ENCODE peak calls at places on chromosomes 4 and X, in six cellular contexts. M is uterus, S is breast epithelium, O is IMR-90, Q is body of pancreas, N is stomach. U is an unnamed sample.
A peak's percentile ranks its signal among the peaks of the same experiment; 100 is the strongest.

GRCh38 chr4:108889696-108890475 is 127.0 kb upstream of the ETNPPL start:
- DNase-seq in M (no peak), S (no peak), Q (no peak), N (no peak), O (no peak), U (no peak)

GRCh38 chr4:164252286-164252685 is 501.6 kb upstream of the SMIM31 start:
- DNase-seq in N (no peak), S (no peak), M (no peak), Q (no peak), O (no peak), U (no peak)

GRCh38 chrX:70508296-70508911 is 63.8 kb downstream of the DLG3 start:
- DNase-seq in Q (no peak), S (no peak), M (no peak), N (no peak), O (peak; percentile 8), U (no peak)

GRCh38 chr4:124737619-124738018 is 25.1 kb upstream of the ANKRD50 start:
- DNase-seq in Q (no peak), N (no peak), O (no peak), M (no peak), S (no peak), U (no peak)

GRCh38 chrX:151984328-151984727 is 9.9 kb upstream of the GABRE start:
- DNase-seq in Q (no peak), N (no peak), O (peak; percentile 46), M (no peak), S (no peak), U (peak; percentile 9)

GRCh38 chr4:119526786-119527550 is 101.6 kb downstream of the PDE5A start:
- DNase-seq in N (no peak), M (no peak), S (no peak), O (peak; percentile 62), Q (no peak), U (no peak)

GRCh38 chrX:1433646-1434357 is 18.9 kb downstream of the ASMTL start:
- DNase-seq in M (no peak), N (no peak), O (no peak), S (no peak), Q (no peak), U (no peak)

GRCh38 chr4:40916880-40917279 is 167.1 kb downstream of the NSUN7 start:
- DNase-seq in M (no peak), O (no peak), N (peak; percentile 42), Q (peak; percentile 65), S (no peak), U (peak; percentile 63)

GRCh38 chr4:72312032-72312650 is 256.9 kb downstream of the ADAMTS3 start:
- DNase-seq in S (no peak), N (peak; percentile 29), Q (peak; percentile 20), M (peak; percentile 80), O (peak; percentile 89), U (peak; percentile 84)

GRCh38 chr4:107800058-107800457 is 24.7 kb upstream of the SGMS2 start:
- DNase-seq in O (no peak), N (no peak), S (no peak), Q (no peak), M (no peak), U (no peak)

GRCh38 chr4:30525662-30526061 is 194.5 kb upstream of the PCDH7 start:
- DNase-seq in S (no peak), O (no peak), M (no peak), Q (no peak), N (no peak), U (no peak)

GRCh38 chr4:14222630-14223029 is 595.1 kb upstream of the BOD1L1 start:
- DNase-seq in Q (no peak), S (no peak), M (no peak), N (no peak), O (no peak), U (no peak)

GRCh38 chrX:130171446-130172126 is at the start of gene RAB33A:
- DNase-seq in Q (no peak), S (no peak), O (no peak), M (peak; percentile 29), N (no peak), U (no peak)

GRCh38 chr4:60657802-60658201 is 542.3 kb upstream of the ADGRL3 start:
- DNase-seq in O (peak; percentile 13), M (no peak), Q (no peak), S (no peak), N (no peak), U (no peak)

GRCh38 chrX:103276581-103277002 is at the start of gene TCEAL5:
- DNase-seq in O (no peak), S (no peak), Q (no peak), M (peak; percentile 53), N (no peak), U (peak; percentile 31)

GRCh38 chr4:102449751-102450352 is 51.3 kb upstream of the NFKB1 start:
- DNase-seq in O (peak; percentile 64), N (peak; percentile 33), Q (peak; percentile 43), S (no peak), M (no peak), U (peak; percentile 35)

GRCh38 chrX:13778916-13779315 is 38.0 kb downstream of the GPM6B start:
- DNase-seq in Q (no peak), O (peak; percentile 74), M (no peak), S (no peak), N (no peak), U (no peak)

GRCh38 chr4:133997440-133997839 is 204.1 kb downstream of the PABPC4L start:
- DNase-seq in S (no peak), Q (no peak), O (peak; percentile 6), M (no peak), N (no peak), U (no peak)

DNA sequence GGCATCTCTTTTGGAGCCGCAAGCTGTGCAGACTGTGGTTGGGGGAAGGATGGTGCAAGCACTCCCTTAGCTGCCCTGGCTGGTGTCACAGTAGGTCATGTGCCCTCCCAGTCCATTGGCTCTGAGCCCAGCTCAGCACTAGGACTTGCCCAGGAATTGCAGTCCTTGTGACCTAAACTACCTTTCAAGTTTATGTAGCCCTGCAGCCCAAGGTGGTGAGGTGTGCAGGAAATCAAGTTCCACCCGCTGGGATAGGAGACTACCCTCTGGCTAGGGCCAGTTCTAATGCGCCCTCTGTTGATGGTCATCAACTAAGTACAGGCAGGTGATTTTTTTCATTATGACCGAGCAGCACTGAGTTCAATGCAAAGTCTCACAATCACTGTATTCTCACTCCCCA is 335.2 kb downstream of the UBE2NL start:
- DNase-seq in Q (peak; percentile 16), S (no peak), O (no peak), M (no peak), N (peak; percentile 26), U (peak; percentile 8)
- TF ChIP-seq CTCF in Q (no peak), S (no peak), O (no peak), M (no peak), N (no peak), U (no peak)

DNA sequence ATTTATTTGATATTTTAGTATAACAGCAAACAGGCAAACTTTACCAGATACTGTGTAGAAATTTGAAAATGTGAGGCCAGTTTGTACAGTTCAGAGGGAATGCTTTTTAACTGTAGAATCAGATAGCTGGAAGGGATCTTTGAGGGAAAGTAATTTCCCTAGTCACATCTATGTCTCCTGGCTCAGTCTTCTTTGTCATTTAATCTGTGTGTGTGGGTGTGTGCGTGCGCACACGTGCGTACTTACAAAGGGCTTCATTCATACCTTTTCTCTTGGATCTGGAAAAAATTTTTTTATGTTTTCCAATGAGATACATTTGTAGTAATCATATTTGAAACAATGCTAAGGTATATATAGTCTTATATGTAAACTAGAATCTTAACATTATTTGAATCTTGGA is 44.6 kb downstream of the IL13RA1 start:
- DNase-seq in Q (no peak), S (no peak), O (no peak), M (no peak), N (no peak), U (no peak)
- TF ChIP-seq POLR2A in Q (no peak), S (no peak), O (no peak), M (no peak), N (no peak), U (no peak)

GRCh38 chr4:77040265-77040664 is 35.5 kb downstream of the CCNI start:
- DNase-seq in N (no peak), S (no peak), Q (no peak), O (peak; percentile 85), M (no peak), U (no peak)

GRCh38 chr4:77037736-77038135 is 38.1 kb downstream of the CCNI start:
- DNase-seq in S (no peak), O (peak; percentile 56), M (no peak), N (no peak), Q (no peak), U (no peak)

GRCh38 chr4:77035153-77035552 is 40.6 kb downstream of the CCNI start:
- DNase-seq in S (no peak), Q (no peak), M (no peak), O (no peak), N (no peak), U (no peak)

GRCh38 chr4:77031544-77031943 is 44.2 kb downstream of the CCNI start:
- DNase-seq in O (no peak), S (no peak), M (no peak), N (no peak), Q (no peak), U (no peak)

DNA sequence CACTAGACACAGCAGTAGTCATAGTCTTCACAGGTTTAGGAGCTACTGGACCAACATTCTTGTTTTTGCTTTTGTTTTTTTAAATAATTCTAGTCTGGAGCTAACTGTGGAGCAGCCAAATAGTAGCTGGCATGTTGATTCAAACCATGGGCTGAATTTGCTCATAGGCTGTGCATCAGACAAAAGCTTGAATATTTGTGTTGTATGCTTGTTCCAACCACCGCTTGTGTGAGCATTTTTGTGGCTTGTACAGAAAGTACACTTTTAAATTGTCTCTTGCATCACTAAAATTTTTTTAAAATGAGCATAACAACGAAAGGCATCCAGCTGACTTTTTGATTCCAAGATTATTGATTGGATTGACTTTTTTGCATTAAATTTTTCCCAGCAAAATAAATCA is 39.6 kb downstream of the CCNI start:
- DNase-seq in O (peak; percentile 94), Q (no peak), S (no peak), M (no peak), N (no peak), U (no peak)
- H3K27ac ChIP-seq in O (peak overlapping the region; percentile 36), Q (no peak overlapping the region), S (peak overlapping the region; percentile 48), M (no peak overlapping the region), N (no peak overlapping the region), U (no peak overlapping the region)

DNA sequence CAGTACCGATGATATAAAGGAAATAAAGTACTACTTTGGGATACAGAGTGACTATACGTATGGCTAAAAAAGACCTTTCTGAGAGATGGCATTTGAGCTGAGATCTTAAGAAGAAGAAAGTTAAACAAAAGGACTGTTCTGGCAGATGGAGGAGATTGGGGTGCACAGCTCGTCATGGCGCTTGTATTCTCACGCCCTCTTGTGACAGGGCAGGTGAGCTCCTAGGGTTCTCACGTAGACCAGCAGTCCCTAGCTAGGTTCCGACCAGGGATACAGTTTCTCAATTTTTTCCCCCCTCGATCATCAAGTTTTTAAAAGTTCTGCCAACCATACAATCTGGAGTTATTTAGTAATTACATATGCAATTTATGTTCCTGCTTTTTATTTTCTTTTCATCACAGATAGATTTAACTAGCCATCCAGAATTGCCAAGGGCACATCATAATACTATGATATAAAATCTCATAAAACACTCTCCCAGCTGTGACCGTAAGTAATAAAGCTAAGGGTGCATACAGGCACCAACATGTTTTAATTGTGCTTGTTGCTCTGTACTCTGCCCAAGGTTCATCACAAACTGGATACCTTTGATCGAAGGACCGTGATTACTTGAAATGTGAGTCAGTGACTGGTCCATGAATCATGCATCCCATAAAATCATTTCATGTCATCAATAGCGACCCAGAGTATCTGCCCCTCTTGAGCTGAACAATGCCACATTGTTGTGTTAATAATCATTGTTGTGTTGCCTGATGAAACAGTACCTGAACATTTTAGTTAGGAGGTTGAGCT is 69.4 kb upstream of the ZNF518B start:
- DNase-seq in N (no peak), M (no peak), O (no peak), Q (no peak), S (no peak), U (no peak)
- TF ChIP-seq CTCF in N (peak; percentile 5), M (no peak), O (no peak), Q (no peak), S (no peak), U (no peak)

GRCh38 chrX:47206316-47206715 is 12.2 kb upstream of the CDK16 start:
- DNase-seq in S (no peak), N (no peak), O (peak; percentile 47), Q (no peak), M (no peak), U (no peak)
- TF ChIP-seq POLR2A in S (no peak), N (no peak), O (no peak), Q (no peak), M (no peak), U (no peak)